ENCODE peak calls at places on chromosomes 6 and 20, in nine cellular contexts. D, V, L, H, K, U, I, C and G are unnamed samples.

GRCh38 chr6:147737084-147737483 is 228.6 kb downstream of the SAMD5 start:
- DNase-seq in K (no peak), D (no peak), V (no peak), U (no peak), C (no peak), I (no peak), H (no peak), L (no peak), G (no peak)

GRCh38 chr6:55578537-55579363 is at the start of gene HMGCLL1:
- DNase-seq in D (peak; percentile 62), I (peak; percentile 58), V (peak; percentile 90), C (peak; percentile 78), H (peak; percentile 1), K (peak; percentile 32), L (peak; percentile 15), U (no peak), G (peak; percentile 62)

GRCh38 chr20:53163486-53163885 is 191.3 kb downstream of the TSHZ2 start:
- DNase-seq in L (peak; percentile 99), V (no peak), C (no peak), I (no peak), U (no peak), K (no peak), H (peak; percentile 9), D (no peak), G (no peak)

GRCh38 chr6:158972241-158973233 is 27.5 kb downstream of the RSPH3 start:
- DNase-seq in I (no peak), U (no peak), D (no peak), C (no peak), K (no peak), V (peak; percentile 35), H (peak; percentile 25), L (peak; percentile 43), G (no peak)

GRCh38 chr6:46719099-46719498 is 16.1 kb downstream of the PLA2G7 start:
- DNase-seq in K (no peak), D (no peak), U (no peak), H (peak; percentile 61), I (no peak), V (no peak), L (peak; percentile 89), C (no peak), G (no peak)

GRCh38 chr6:5782783-5783567 is 223.8 kb downstream of the NRN1 start:
- DNase-seq in C (peak; percentile 78), I (peak; percentile 76), H (no peak), L (peak; percentile 9), U (no peak), V (no peak), K (no peak), D (peak; percentile 82), G (no peak)

GRCh38 chr6:77620290-77620882 is 32.5 kb upstream of the MEI4 start:
- DNase-seq in I (no peak), V (peak; percentile 48), K (no peak), U (no peak), C (peak; percentile 47), L (no peak), D (no peak), H (peak; percentile 28), G (no peak)

GRCh38 chr6:83708970-83709747 is at the start of gene SNAP91:
- DNase-seq in H (no peak), V (peak; percentile 88), U (no peak), L (peak; percentile 9), K (no peak), D (peak; percentile 32), I (no peak), C (peak; percentile 92), G (peak; percentile 56)

GRCh38 chr6:144378437-144378836 is 93.3 kb downstream of the UTRN start:
- DNase-seq in U (no peak), I (no peak), H (no peak), D (no peak), V (no peak), K (no peak), L (peak; percentile 15), C (no peak), G (no peak)

GRCh38 chr6:5619249-5619648 is 357.9 kb downstream of the FARS2 start:
- DNase-seq in C (no peak), V (no peak), U (peak; percentile 73), K (no peak), L (no peak), D (no peak), I (no peak), H (no peak), G (no peak)

GRCh38 chr6:157592980-157593379 is 212.0 kb downstream of the ZDHHC14 start:
- DNase-seq in U (no peak), I (no peak), V (no peak), K (no peak), L (no peak), C (no peak), H (no peak), D (no peak), G (no peak)

GRCh38 chr20:31566658-31567379 is 38.3 kb upstream of the ID1 start:
- DNase-seq in V (no peak), H (no peak), U (no peak), D (no peak), L (peak; percentile 25), K (no peak), I (no peak), C (peak; percentile 81), G (no peak)

GRCh38 chr20:63178889-63179751 is 36.8 kb downstream of the YTHDF1 start:
- DNase-seq in D (peak; percentile 42), I (peak; percentile 28), C (peak; percentile 95), H (no peak), L (no peak), U (peak; percentile 78), V (peak; percentile 71), K (no peak), G (no peak)

GRCh38 chr6:37058084-37058586 is 52.7 kb downstream of the FGD2 start:
- DNase-seq in V (no peak), K (no peak), I (no peak), L (peak; percentile 40), C (no peak), H (no peak), D (no peak), U (no peak), G (no peak)

GRCh38 chr6:12645941-12646340 is 70.6 kb upstream of the PHACTR1 start:
- DNase-seq in K (no peak), I (no peak), C (no peak), L (no peak), U (no peak), D (no peak), H (no peak), V (no peak), G (no peak)

GRCh38 chr6:35911871-35912653 is 8.8 kb downstream of the SRPK1 start:
- DNase-seq in C (no peak), I (no peak), D (no peak), K (no peak), L (peak; percentile 60), H (peak; percentile 65), U (no peak), V (no peak), G (no peak)

GRCh38 chr6:131068165-131068564 is 5.1 kb upstream of the EPB41L2 start:
- DNase-seq in D (no peak), I (no peak), H (no peak), V (no peak), L (no peak), K (no peak), U (no peak), C (no peak), G (no peak)

GRCh38 chr20:57260959-57261357 is 5.5 kb downstream of the BMP7 start:
- DNase-seq in H (no peak), D (no peak), U (no peak), K (no peak), V (peak; percentile 41), L (peak; percentile 39), C (no peak), I (no peak), G (no peak)

GRCh38 chr6:4180653-4181255 is 45.4 kb upstream of the ECI2 start:
- DNase-seq in U (no peak), H (no peak), V (peak; percentile 12), I (no peak), C (no peak), K (peak; percentile 27), L (peak; percentile 46), D (no peak), G (no peak)

GRCh38 chr6:53734473-53735299 is 60.1 kb upstream of the LRRC1 start:
- DNase-seq in L (peak; percentile 93), C (peak; percentile 87), K (no peak), I (peak; percentile 21), D (peak; percentile 37), V (peak; percentile 64), H (peak; percentile 72), U (no peak), G (no peak)
- TF ChIP-seq CTCF in L (peak; percentile 37), C (peak; percentile 93), K (no peak), I (peak; percentile 41), D (no peak), V (peak; percentile 63), H (peak; percentile 66), U (no peak), G (no peak)

GRCh38 chr6:24950210-24950941 is 14.6 kb upstream of the RIPOR2 start:
- DNase-seq in I (no peak), V (no peak), C (no peak), U (no peak), D (no peak), K (no peak), H (no peak), L (no peak), G (no peak)
- H3K4me3 ChIP-seq in I (no peak overlapping the region), V (no peak overlapping the region), C (no peak overlapping the region), U (peak overlapping the region; percentile 38), D (no peak overlapping the region), K (no peak overlapping the region), H (no peak overlapping the region), L (no peak overlapping the region), G (no peak overlapping the region)

DNA sequence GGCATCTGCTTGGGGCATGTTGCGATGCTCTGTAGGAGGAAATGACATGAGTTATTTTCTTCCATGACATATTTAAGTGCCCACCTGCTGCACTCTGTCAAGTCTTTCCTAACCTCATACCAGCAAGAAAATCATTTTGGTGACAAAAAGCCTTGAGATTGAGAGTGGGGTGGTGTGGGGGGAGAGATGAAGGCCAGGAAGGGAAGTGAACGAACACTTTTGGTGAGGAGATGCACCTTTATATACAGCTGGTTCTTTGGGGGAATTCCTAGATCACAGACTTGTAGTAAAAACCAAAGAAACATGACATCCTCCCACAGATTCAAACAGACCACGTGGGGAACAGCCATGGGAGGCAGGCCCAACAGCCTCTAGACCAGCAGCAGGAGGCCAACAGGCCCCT is 26.1 kb downstream of the NCOA5 start:
- DNase-seq in I (no peak), L (no peak), H (no peak), V (no peak), D (no peak), U (no peak), K (no peak), C (no peak), G (no peak)
- H3K36me3 ChIP-seq in I (peaks cover 91% of the 10 kb centered on the region), L (peaks cover 15% of the 10 kb centered on the region), H (peaks cover 60% of the 10 kb centered on the region), V (peaks cover 8% of the 10 kb centered on the region), D (peaks cover 8% of the 10 kb centered on the region), U (peaks cover 67% of the 10 kb centered on the region), K (peaks cover 66% of the 10 kb centered on the region), C (peaks cover 88% of the 10 kb centered on the region), G (peaks cover 87% of the 10 kb centered on the region)

DNA sequence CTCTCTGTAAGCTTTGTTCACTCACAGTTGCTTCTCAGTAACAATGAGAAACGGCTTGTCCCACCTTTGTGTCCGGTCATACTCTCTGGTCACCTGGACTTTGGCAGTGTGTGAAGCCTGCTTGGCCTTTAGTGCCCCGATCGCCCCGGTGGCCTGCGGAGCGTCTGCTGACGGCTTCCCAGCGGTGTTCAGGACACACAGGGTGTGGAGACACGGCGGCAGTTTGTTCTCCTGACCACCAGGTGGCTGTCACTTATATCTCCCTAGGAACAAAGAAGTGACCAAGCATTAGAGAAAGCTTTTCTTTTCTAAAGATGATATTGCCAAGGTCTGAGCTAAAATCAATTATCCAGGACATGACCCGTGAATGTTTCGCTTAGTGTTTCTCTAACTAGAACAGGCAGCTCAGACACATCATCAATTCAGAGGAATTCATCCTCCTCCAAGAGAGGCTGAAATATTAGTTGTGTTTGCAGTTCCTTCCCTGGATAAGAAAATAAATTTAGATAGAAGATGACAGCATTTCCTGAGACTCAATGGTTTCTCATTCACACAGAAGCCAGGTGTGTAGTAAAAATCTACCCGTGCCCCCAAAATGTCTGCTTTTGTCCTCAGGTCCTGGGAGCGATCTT is 167.4 kb upstream of the THBS2 start:
- DNase-seq in H (peak; percentile 41), C (peak; percentile 55), U (no peak), K (no peak), V (peak; percentile 75), L (no peak), I (no peak), D (no peak), G (no peak)
- TF ChIP-seq CTCF in H (peak; percentile 67), C (peak; percentile 65), U (peak; percentile 32), K (no peak), V (peak; percentile 63), L (peak; percentile 55), I (no peak), D (no peak), G (no peak)